ENCODE peak calls at places on chromosomes 1 and 21, in five cellular contexts. F, R, E, K and V are unnamed samples.

GRCh38 chr1:111615874-111616715 is 3.5 kb upstream of the RAP1A start:
- DNase-seq in K (no peak), F (no peak), E (no peak), R (no peak), V (no peak)

GRCh38 chr21:42835211-42835610 is 44.1 kb downstream of the WDR4 start:
- DNase-seq in K (no peak), E (no peak), R (no peak), F (no peak), V (peak)

GRCh38 chr1:36803870-36804560 is 230.3 kb downstream of the GRIK3 start:
- DNase-seq in R (no peak), F (no peak), E (no peak), K (no peak), V (peak)

GRCh38 chr1:47663286-47663685 is 225.4 kb downstream of the FOXD2 start:
- DNase-seq in E (no peak), R (no peak), K (peak), F (no peak), V (no peak)

GRCh38 chr1:110305875-110306420 is 33.2 kb upstream of the RBM15 start:
- DNase-seq in E (no peak), K (no peak), R (no peak), F (no peak), V (no peak)

GRCh38 chr1:37890378-37891014 is 31.1 kb upstream of the MTF1 start:
- DNase-seq in E (no peak), F (no peak), K (no peak), R (peak), V (peak)

GRCh38 chr21:38955495-38955894 is 149.8 kb downstream of the ETS2 start:
- DNase-seq in F (no peak), K (no peak), R (no peak), E (no peak), V (no peak)

GRCh38 chr1:12014141-12014981 is 4.9 kb upstream of the MIIP start:
- DNase-seq in K (peak), E (no peak), F (no peak), R (peak), V (no peak)

GRCh38 chr1:23530750-23531651 is at the start of gene E2F2:
- DNase-seq in R (peak), F (peak), K (peak), E (peak), V (peak)

GRCh38 chr21:42093991-42094417 is 22.9 kb downstream of the UMODL1 start:
- DNase-seq in K (no peak), F (no peak), E (no peak), R (peak), V (peak)

GRCh38 chr1:43711524-43712386 is 4.4 kb downstream of the ST3GAL3 start:
- DNase-seq in E (no peak), K (no peak), R (peak), F (no peak), V (no peak)

GRCh38 chr1:116486424-116486823 is 84.4 kb downstream of the CD58 start:
- DNase-seq in R (no peak), E (no peak), K (no peak), F (no peak), V (no peak)

GRCh38 chr1:60911980-60912692 is 170.2 kb upstream of the NFIA start:
- DNase-seq in E (no peak), R (no peak), K (peak), F (no peak), V (no peak)

GRCh38 chr1:163273766-163274441 is 47.9 kb upstream of the NUF2 start:
- DNase-seq in K (no peak), R (no peak), F (no peak), E (no peak), V (no peak)

GRCh38 chr1:217315346-217315745 is 315.5 kb downstream of the GPATCH2 start:
- DNase-seq in K (no peak), E (no peak), F (no peak), R (no peak), V (no peak)

GRCh38 chr21:41943468-41944250 is 10.2 kb downstream of the C2CD2 start:
- DNase-seq in R (no peak), K (no peak), F (no peak), E (peak), V (no peak)